ENCODE peak calls at places on chromosomes 12 and 14, in ten cellular contexts. L is B cell; T is non-pigmented ciliary epithelial cell; R is stimulated activated CD4-positive, alpha-beta T cell treated with anti-CD3 and anti-CD28 coated beads, Interleukin-1b, Interleukin-23, amount 100 ng/mL, for 48 hours; F is neural crest cell; D is Calu3; G is choroid plexus epithelial cell; N is activated gamma-delta T cell treated with anti-CD3 and anti-CD28 coated beads, Interleukin-2, amount 50 U/mL, for 16 hours; S is D341Med; E is T follicular helper cell. W is an unnamed sample.

GRCh38 chr12:70549340-70550179 is 87.7 kb downstream of the PTPRB start:
- DNase-seq in L (no peak), T (no peak), R (no peak), F (no peak), D (no peak), G (peak; percentile 30), N (no peak), S (no peak), E (no peak), W (no peak)

GRCh38 chr14:90870950-90871604 is 54.8 kb upstream of the TTC7B start:
- DNase-seq in L (no peak), T (no peak), R (no peak), F (no peak), D (no peak), G (no peak), N (no peak), S (no peak), E (no peak), W (no peak)

GRCh38 chr12:108807476-108807875 is 49.9 kb downstream of the SSH1 start:
- DNase-seq in L (no peak), T (no peak), R (no peak), F (no peak), D (no peak), G (no peak), N (no peak), S (no peak), E (no peak), W (no peak)

GRCh38 chr12:19643635-19644034 is 204.3 kb downstream of the AEBP2 start:
- DNase-seq in L (no peak), T (peak; percentile 22), R (no peak), F (no peak), D (peak; percentile 22), G (peak; percentile 84), N (no peak), S (peak; percentile 48), E (no peak), W (no peak)

GRCh38 chr12:121925361-121925725 is 7.0 kb downstream of the CFAP251 start:
- DNase-seq in L (no peak), T (no peak), R (no peak), F (no peak), D (no peak), G (peak; percentile 73), N (no peak), S (peak; percentile 10), E (no peak), W (no peak)

GRCh38 chr14:101113108-101113612 is 209.6 kb upstream of the RTL1 start:
- DNase-seq in L (no peak), T (no peak), R (no peak), F (no peak), D (no peak), G (no peak), N (no peak), S (peak; percentile 12), E (no peak), W (no peak)

GRCh38 chr14:100545359-100545758 is 41.9 kb downstream of the BEGAIN start:
- DNase-seq in L (no peak), T (no peak), R (no peak), F (no peak), D (no peak), G (no peak), N (no peak), S (no peak), E (no peak), W (no peak)

GRCh38 chr12:132078190-132078589 is 65.9 kb downstream of the DDX51 start:
- DNase-seq in L (no peak), T (peak; percentile 20), R (no peak), F (no peak), D (no peak), G (peak; percentile 62), N (no peak), S (no peak), E (no peak), W (no peak)